ENCODE peak calls at places on chromosome 22, in ten cellular contexts. One of them, this sample, is unnamed.

GRCh38 chr22:46081831-46082210 is 68.5 kb upstream of the PPARA start:
- DNase-seq in left ventricle myocardium inferior: peak; percentile 22
- DNase-seq in prostate gland: no peak
- DNase-seq in uterus: peak; percentile 23
- DNase-seq in ascending aorta: no peak
- DNase-seq in GM23248: peak; percentile 65
- DNase-seq in right cardiac atrium: peak; percentile 52
- DNase-seq in heart right ventricle: no peak
- DNase-seq in SJCRH30: no peak
- DNase-seq in A549: no peak
- DNase-seq in this sample: no peak

GRCh38 chr22:48477031-48477721 is 1350.5 kb downstream of the BRD1 start:
- DNase-seq in left ventricle myocardium inferior: peak; percentile 59
- DNase-seq in prostate gland: no peak
- DNase-seq in uterus: no peak
- DNase-seq in ascending aorta: no peak
- DNase-seq in GM23248: no peak
- DNase-seq in right cardiac atrium: no peak
- DNase-seq in heart right ventricle: peak; percentile 35
- DNase-seq in SJCRH30: no peak
- DNase-seq in A549: no peak
- DNase-seq in this sample: no peak

GRCh38 chr22:39110631-39111561 is 13.9 kb downstream of the APOBEC3H start:
- DNase-seq in left ventricle myocardium inferior: no peak
- DNase-seq in prostate gland: no peak
- DNase-seq in uterus: no peak
- DNase-seq in ascending aorta: no peak
- DNase-seq in GM23248: no peak
- DNase-seq in right cardiac atrium: no peak
- DNase-seq in heart right ventricle: no peak
- DNase-seq in SJCRH30: no peak
- DNase-seq in A549: no peak
- DNase-seq in this sample: no peak

GRCh38 chr22:38735465-38736256 is 20.1 kb downstream of the SUN2 start:
- DNase-seq in left ventricle myocardium inferior: peak; percentile 7
- DNase-seq in prostate gland: no peak
- DNase-seq in uterus: no peak
- DNase-seq in ascending aorta: no peak
- DNase-seq in GM23248: no peak
- DNase-seq in right cardiac atrium: peak; percentile 62
- DNase-seq in heart right ventricle: no peak
- DNase-seq in SJCRH30: no peak
- DNase-seq in A549: no peak
- DNase-seq in this sample: no peak

GRCh38 chr22:31001124-31001770 is 32.2 kb downstream of the TUG1 start:
- DNase-seq in left ventricle myocardium inferior: no peak
- DNase-seq in prostate gland: no peak
- DNase-seq in uterus: no peak
- DNase-seq in ascending aorta: no peak
- DNase-seq in GM23248: no peak
- DNase-seq in right cardiac atrium: no peak
- DNase-seq in heart right ventricle: no peak
- DNase-seq in SJCRH30: no peak
- DNase-seq in A549: no peak
- DNase-seq in this sample: no peak

GRCh38 chr22:25475554-25476022 is 88.9 kb upstream of the GRK3 start:
- DNase-seq in left ventricle myocardium inferior: no peak
- DNase-seq in prostate gland: peak; percentile 51
- DNase-seq in uterus: no peak
- DNase-seq in ascending aorta: no peak
- DNase-seq in GM23248: peak; percentile 46
- DNase-seq in right cardiac atrium: no peak
- DNase-seq in heart right ventricle: peak; percentile 53
- DNase-seq in SJCRH30: peak; percentile 83
- DNase-seq in A549: no peak
- DNase-seq in this sample: peak; percentile 38

GRCh38 chr22:47452184-47452583 is 689.7 kb downstream of the TBC1D22A start:
- DNase-seq in left ventricle myocardium inferior: no peak
- DNase-seq in prostate gland: no peak
- DNase-seq in uterus: no peak
- DNase-seq in ascending aorta: no peak
- DNase-seq in GM23248: no peak
- DNase-seq in right cardiac atrium: no peak
- DNase-seq in heart right ventricle: no peak
- DNase-seq in SJCRH30: peak; percentile 42
- DNase-seq in A549: peak; percentile 10
- DNase-seq in this sample: no peak

GRCh38 chr22:27720860-27721259 is 80.7 kb downstream of the MN1 start:
- DNase-seq in left ventricle myocardium inferior: no peak
- DNase-seq in prostate gland: no peak
- DNase-seq in uterus: no peak
- DNase-seq in ascending aorta: no peak
- DNase-seq in GM23248: peak; percentile 33
- DNase-seq in right cardiac atrium: no peak
- DNase-seq in heart right ventricle: no peak
- DNase-seq in SJCRH30: no peak
- DNase-seq in A549: no peak
- DNase-seq in this sample: no peak

GRCh38 chr22:17878186-17878694 is 104.0 kb upstream of the BID start:
- DNase-seq in left ventricle myocardium inferior: no peak
- DNase-seq in prostate gland: no peak
- DNase-seq in uterus: no peak
- DNase-seq in ascending aorta: no peak
- DNase-seq in GM23248: no peak
- DNase-seq in right cardiac atrium: no peak
- DNase-seq in heart right ventricle: no peak
- DNase-seq in SJCRH30: no peak
- DNase-seq in A549: no peak
- DNase-seq in this sample: no peak

GRCh38 chr22:17880020-17880419 is 105.8 kb upstream of the BID start:
- DNase-seq in left ventricle myocardium inferior: no peak
- DNase-seq in prostate gland: no peak
- DNase-seq in uterus: no peak
- DNase-seq in ascending aorta: no peak
- DNase-seq in GM23248: no peak
- DNase-seq in right cardiac atrium: no peak
- DNase-seq in heart right ventricle: no peak
- DNase-seq in SJCRH30: no peak
- DNase-seq in A549: no peak
- DNase-seq in this sample: no peak

GRCh38 chr22:17880468-17880867 is 106.2 kb upstream of the BID start:
- DNase-seq in left ventricle myocardium inferior: no peak
- DNase-seq in prostate gland: no peak
- DNase-seq in uterus: no peak
- DNase-seq in ascending aorta: no peak
- DNase-seq in GM23248: no peak
- DNase-seq in right cardiac atrium: no peak
- DNase-seq in heart right ventricle: no peak
- DNase-seq in SJCRH30: no peak
- DNase-seq in A549: no peak
- DNase-seq in this sample: no peak

GRCh38 chr22:17881366-17881765 is 107.1 kb upstream of the BID start:
- DNase-seq in left ventricle myocardium inferior: no peak
- DNase-seq in prostate gland: no peak
- DNase-seq in uterus: no peak
- DNase-seq in ascending aorta: no peak
- DNase-seq in GM23248: no peak
- DNase-seq in right cardiac atrium: no peak
- DNase-seq in heart right ventricle: no peak
- DNase-seq in SJCRH30: no peak
- DNase-seq in A549: no peak
- DNase-seq in this sample: no peak

DNA sequence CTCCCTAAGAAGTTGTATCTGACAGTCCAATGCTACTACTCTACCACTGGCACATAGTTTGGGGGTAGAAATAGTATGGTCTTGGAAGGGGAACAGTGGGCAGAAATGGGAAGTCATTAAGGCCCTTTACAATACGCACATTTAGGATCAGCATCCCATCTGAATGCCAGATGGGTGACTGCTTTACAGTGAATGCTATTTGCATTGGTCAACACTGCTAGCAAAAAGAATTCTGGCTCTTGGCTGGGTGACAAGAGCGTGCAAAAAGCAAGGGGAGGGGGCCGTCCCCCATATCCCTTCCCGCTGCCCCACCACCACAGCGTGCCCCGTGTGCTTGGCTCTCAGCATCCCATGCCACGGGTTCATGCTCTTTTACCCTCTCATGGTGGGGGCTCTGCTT is 104.7 kb upstream of the BID start:
- DNase-seq in left ventricle myocardium inferior: no peak
- DNase-seq in prostate gland: no peak
- DNase-seq in uterus: no peak
- DNase-seq in ascending aorta: no peak
- DNase-seq in GM23248: no peak
- DNase-seq in right cardiac atrium: no peak
- DNase-seq in heart right ventricle: no peak
- DNase-seq in SJCRH30: no peak
- DNase-seq in A549: no peak
- DNase-seq in this sample: no peak
- H3K4me1 ChIP-seq in left ventricle myocardium inferior: peaks cover 36% of the 10 kb centered on the region
- H3K4me1 ChIP-seq in prostate gland: no peaks in the 10 kb centered on the region
- H3K4me1 ChIP-seq in uterus: no peaks in the 10 kb centered on the region
- H3K4me1 ChIP-seq in ascending aorta: no peaks in the 10 kb centered on the region
- H3K4me1 ChIP-seq in GM23248: no peaks in the 10 kb centered on the region
- H3K4me1 ChIP-seq in right cardiac atrium: peaks cover 2% of the 10 kb centered on the region
- H3K4me1 ChIP-seq in heart right ventricle: peaks cover 8% of the 10 kb centered on the region
- H3K4me1 ChIP-seq in SJCRH30: no peaks in the 10 kb centered on the region
- H3K4me1 ChIP-seq in A549: no peaks in the 10 kb centered on the region
- H3K4me1 ChIP-seq in this sample: no peaks in the 10 kb centered on the region

DNA sequence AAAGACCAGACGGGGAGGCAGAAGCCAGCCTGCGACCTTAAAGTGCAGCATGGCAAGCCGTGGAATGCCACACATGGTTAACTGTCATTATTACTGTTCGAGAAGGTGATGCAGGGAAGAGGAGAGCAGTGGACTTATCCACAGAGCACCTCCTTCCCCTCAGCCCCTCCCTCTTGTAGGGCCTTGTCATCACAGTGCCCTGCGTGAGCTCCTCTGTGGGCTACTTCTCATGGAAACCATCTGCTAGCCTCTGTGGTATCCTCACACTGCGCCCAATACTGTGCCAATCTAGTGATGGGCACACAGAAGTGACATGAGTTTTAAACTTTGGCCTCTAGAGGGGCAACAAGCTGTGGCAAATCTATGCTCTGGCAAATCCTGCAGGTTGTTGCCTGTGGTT is 18.2 kb upstream of the CCDC134 start:
- DNase-seq in left ventricle myocardium inferior: no peak
- DNase-seq in prostate gland: no peak
- DNase-seq in uterus: no peak
- DNase-seq in ascending aorta: no peak
- DNase-seq in GM23248: no peak
- DNase-seq in right cardiac atrium: no peak
- DNase-seq in heart right ventricle: no peak
- DNase-seq in SJCRH30: no peak
- DNase-seq in A549: no peak
- DNase-seq in this sample: no peak
- H3K4me1 ChIP-seq in left ventricle myocardium inferior: no peaks in the 10 kb centered on the region
- H3K4me1 ChIP-seq in prostate gland: no peaks in the 10 kb centered on the region
- H3K4me1 ChIP-seq in uterus: no peaks in the 10 kb centered on the region
- H3K4me1 ChIP-seq in ascending aorta: no peaks in the 10 kb centered on the region
- H3K4me1 ChIP-seq in GM23248: peaks cover 12% of the 10 kb centered on the region
- H3K4me1 ChIP-seq in right cardiac atrium: no peaks in the 10 kb centered on the region
- H3K4me1 ChIP-seq in heart right ventricle: no peaks in the 10 kb centered on the region
- H3K4me1 ChIP-seq in SJCRH30: no peaks in the 10 kb centered on the region
- H3K4me1 ChIP-seq in A549: no peaks in the 10 kb centered on the region
- H3K4me1 ChIP-seq in this sample: peaks cover 2% of the 10 kb centered on the region

GRCh38 chr22:44456661-44457412 is 41.2 kb downstream of the RTL6 start:
- DNase-seq in left ventricle myocardium inferior: no peak
- DNase-seq in prostate gland: no peak
- DNase-seq in uterus: no peak
- DNase-seq in ascending aorta: no peak
- DNase-seq in GM23248: no peak
- DNase-seq in right cardiac atrium: no peak
- DNase-seq in heart right ventricle: no peak
- DNase-seq in SJCRH30: no peak
- DNase-seq in A549: no peak
- DNase-seq in this sample: no peak
- H3K4me1 ChIP-seq in left ventricle myocardium inferior: no peaks in the 10 kb centered on the region
- H3K4me1 ChIP-seq in prostate gland: no peaks in the 10 kb centered on the region
- H3K4me1 ChIP-seq in uterus: no peaks in the 10 kb centered on the region
- H3K4me1 ChIP-seq in ascending aorta: no peaks in the 10 kb centered on the region
- H3K4me1 ChIP-seq in GM23248: no peaks in the 10 kb centered on the region
- H3K4me1 ChIP-seq in right cardiac atrium: no peaks in the 10 kb centered on the region
- H3K4me1 ChIP-seq in heart right ventricle: no peaks in the 10 kb centered on the region
- H3K4me1 ChIP-seq in SJCRH30: no peaks in the 10 kb centered on the region
- H3K4me1 ChIP-seq in A549: no peaks in the 10 kb centered on the region
- H3K4me1 ChIP-seq in this sample: no peaks in the 10 kb centered on the region

GRCh38 chr22:24063986-24064385 is 52.9 kb downstream of the CABIN1 start:
- DNase-seq in left ventricle myocardium inferior: no peak
- DNase-seq in prostate gland: no peak
- DNase-seq in uterus: no peak
- DNase-seq in ascending aorta: no peak
- DNase-seq in GM23248: no peak
- DNase-seq in right cardiac atrium: no peak
- DNase-seq in heart right ventricle: no peak
- DNase-seq in SJCRH30: no peak
- DNase-seq in A549: no peak
- DNase-seq in this sample: no peak

GRCh38 chr22:24066872-24067271 is 55.8 kb downstream of the CABIN1 start:
- DNase-seq in left ventricle myocardium inferior: no peak
- DNase-seq in prostate gland: no peak
- DNase-seq in uterus: no peak
- DNase-seq in ascending aorta: no peak
- DNase-seq in GM23248: no peak
- DNase-seq in right cardiac atrium: no peak
- DNase-seq in heart right ventricle: no peak
- DNase-seq in SJCRH30: no peak
- DNase-seq in A549: no peak
- DNase-seq in this sample: no peak

GRCh38 chr22:24068377-24068680 is 57.2 kb downstream of the CABIN1 start:
- DNase-seq in left ventricle myocardium inferior: no peak
- DNase-seq in prostate gland: no peak
- DNase-seq in uterus: no peak
- DNase-seq in ascending aorta: no peak
- DNase-seq in GM23248: no peak
- DNase-seq in right cardiac atrium: no peak
- DNase-seq in heart right ventricle: no peak
- DNase-seq in SJCRH30: peak; percentile 7
- DNase-seq in A549: no peak
- DNase-seq in this sample: no peak

GRCh38 chr22:24067587-24068376 is 56.7 kb downstream of the CABIN1 start:
- DNase-seq in left ventricle myocardium inferior: no peak
- DNase-seq in prostate gland: no peak
- DNase-seq in uterus: no peak
- DNase-seq in ascending aorta: no peak
- DNase-seq in GM23248: no peak
- DNase-seq in right cardiac atrium: no peak
- DNase-seq in heart right ventricle: no peak
- DNase-seq in SJCRH30: no peak
- DNase-seq in A549: no peak
- DNase-seq in this sample: no peak

DNA sequence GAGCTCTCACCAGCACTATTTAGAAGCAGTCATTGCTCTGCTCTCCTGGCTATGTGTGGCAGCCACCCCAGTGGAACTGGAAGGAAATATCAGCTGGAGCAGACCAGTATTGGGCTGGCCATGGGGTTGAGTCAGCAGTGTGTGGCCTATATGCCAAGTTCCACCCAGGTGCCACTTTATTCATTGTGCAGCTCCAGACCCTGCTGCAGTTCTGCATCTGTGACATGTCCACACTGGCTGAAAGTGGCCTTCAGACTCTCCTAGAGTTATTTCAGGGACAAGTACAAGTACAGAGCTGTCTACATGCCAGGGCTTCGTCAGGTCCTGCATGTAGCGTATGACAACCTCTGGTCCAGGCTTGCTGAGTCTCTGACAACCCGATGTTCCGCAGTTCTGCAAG is 55.2 kb downstream of the CABIN1 start:
- DNase-seq in left ventricle myocardium inferior: peak; percentile 41
- DNase-seq in prostate gland: peak; percentile 48
- DNase-seq in uterus: no peak
- DNase-seq in ascending aorta: no peak
- DNase-seq in GM23248: peak; percentile 52
- DNase-seq in right cardiac atrium: no peak
- DNase-seq in heart right ventricle: peak; percentile 58
- DNase-seq in SJCRH30: no peak
- DNase-seq in A549: no peak
- DNase-seq in this sample: no peak
- H3K4me1 ChIP-seq in left ventricle myocardium inferior: peaks cover 48% of the 10 kb centered on the region
- H3K4me1 ChIP-seq in prostate gland: no peaks in the 10 kb centered on the region
- H3K4me1 ChIP-seq in uterus: no peaks in the 10 kb centered on the region
- H3K4me1 ChIP-seq in ascending aorta: no peaks in the 10 kb centered on the region
- H3K4me1 ChIP-seq in GM23248: peaks cover 6% of the 10 kb centered on the region
- H3K4me1 ChIP-seq in right cardiac atrium: peaks cover 9% of the 10 kb centered on the region
- H3K4me1 ChIP-seq in heart right ventricle: peaks cover 44% of the 10 kb centered on the region
- H3K4me1 ChIP-seq in SJCRH30: no peaks in the 10 kb centered on the region
- H3K4me1 ChIP-seq in A549: no peaks in the 10 kb centered on the region
- H3K4me1 ChIP-seq in this sample: no peaks in the 10 kb centered on the region